ENCODE peak calls at places on chromosome 3, in five cellular contexts. One of them, this sample, is unnamed.

GRCh38 chr3:98188553-98188952 is 22.1 kb downstream of the OR5H15 start:
- DNase-seq in GM12892: no peak
- DNase-seq in transverse colon: no peak
- DNase-seq in stomach: no peak
- DNase-seq in GM12878: peak
- DNase-seq in this sample: peak

GRCh38 chr3:71978150-71978721 is 193.3 kb upstream of the PROK2 start:
- DNase-seq in GM12892: peak
- DNase-seq in transverse colon: no peak
- DNase-seq in stomach: no peak
- DNase-seq in GM12878: peak
- DNase-seq in this sample: peak

GRCh38 chr3:157868168-157868567 is 238.1 kb downstream of the SHOX2 start:
- DNase-seq in GM12892: no peak
- DNase-seq in transverse colon: no peak
- DNase-seq in stomach: no peak
- DNase-seq in GM12878: no peak
- DNase-seq in this sample: no peak

GRCh38 chr3:194537732-194538247 is 51.0 kb upstream of the ATP13A3 start:
- DNase-seq in GM12892: no peak
- DNase-seq in transverse colon: peak
- DNase-seq in stomach: peak
- DNase-seq in GM12878: no peak
- DNase-seq in this sample: no peak

GRCh38 chr3:50738252-50738598 is 63.5 kb downstream of the DOCK3 start:
- DNase-seq in GM12892: no peak
- DNase-seq in transverse colon: no peak
- DNase-seq in stomach: no peak
- DNase-seq in GM12878: no peak
- DNase-seq in this sample: no peak

GRCh38 chr3:58621086-58621830 is 44.1 kb upstream of the FAM107A start:
- DNase-seq in GM12892: no peak
- DNase-seq in transverse colon: no peak
- DNase-seq in stomach: no peak
- DNase-seq in GM12878: no peak
- DNase-seq in this sample: no peak

GRCh38 chr3:162489853-162490252 is 993.2 kb downstream of the OTOL1 start:
- DNase-seq in GM12892: no peak
- DNase-seq in transverse colon: no peak
- DNase-seq in stomach: no peak
- DNase-seq in GM12878: no peak
- DNase-seq in this sample: no peak

GRCh38 chr3:140164922-140165590 is 230.1 kb downstream of the CLSTN2 start:
- DNase-seq in GM12892: no peak
- DNase-seq in transverse colon: no peak
- DNase-seq in stomach: no peak
- DNase-seq in GM12878: no peak
- DNase-seq in this sample: no peak

GRCh38 chr3:58183891-58184290 is 26.9 kb downstream of the DNASE1L3 start:
- DNase-seq in GM12892: no peak
- DNase-seq in transverse colon: no peak
- DNase-seq in stomach: no peak
- DNase-seq in GM12878: no peak
- DNase-seq in this sample: no peak

GRCh38 chr3:53261712-53262111 is 5.9 kb upstream of the TKT start:
- DNase-seq in GM12892: no peak
- DNase-seq in transverse colon: no peak
- DNase-seq in stomach: no peak
- DNase-seq in GM12878: no peak
- DNase-seq in this sample: no peak

GRCh38 chr3:105956311-105956710 is 87.5 kb upstream of the CBLB start:
- DNase-seq in GM12892: no peak
- DNase-seq in transverse colon: no peak
- DNase-seq in stomach: no peak
- DNase-seq in GM12878: no peak
- DNase-seq in this sample: no peak

GRCh38 chr3:103690536-103690935 is 1255.7 kb downstream of the ZPLD1 start:
- DNase-seq in GM12892: no peak
- DNase-seq in transverse colon: no peak
- DNase-seq in stomach: no peak
- DNase-seq in GM12878: no peak
- DNase-seq in this sample: no peak
- TF ChIP-seq POLR2AphosphoS5 in GM12892: no peak
- TF ChIP-seq POLR2AphosphoS5 in transverse colon: no peak
- TF ChIP-seq POLR2AphosphoS5 in stomach: no peak
- TF ChIP-seq POLR2AphosphoS5 in GM12878: no peak
- TF ChIP-seq POLR2AphosphoS5 in this sample: no peak

GRCh38 chr3:9249273-9250192 is at the start of gene SRGAP3:
- DNase-seq in GM12892: peak
- DNase-seq in transverse colon: peak
- DNase-seq in stomach: peak
- DNase-seq in GM12878: peak
- DNase-seq in this sample: peak
- TF ChIP-seq POLR2A in GM12892: peak
- TF ChIP-seq POLR2A in transverse colon: no peak
- TF ChIP-seq POLR2A in stomach: no peak
- TF ChIP-seq POLR2A in GM12878: peak
- TF ChIP-seq POLR2A in this sample: no peak

GRCh38 chr3:52216585-52217408 is 8.6 kb downstream of the TLR9 start:
- DNase-seq in GM12892: no peak
- DNase-seq in transverse colon: peak
- DNase-seq in stomach: peak
- DNase-seq in GM12878: no peak
- DNase-seq in this sample: no peak
- TF ChIP-seq POLR2AphosphoS5 in GM12892: no peak
- TF ChIP-seq POLR2AphosphoS5 in transverse colon: peak
- TF ChIP-seq POLR2AphosphoS5 in stomach: peak
- TF ChIP-seq POLR2AphosphoS5 in GM12878: no peak
- TF ChIP-seq POLR2AphosphoS5 in this sample: no peak

GRCh38 chr3:112413722-112414121 is 80.8 kb downstream of the CD200 start:
- DNase-seq in GM12892: no peak
- DNase-seq in transverse colon: no peak
- DNase-seq in stomach: no peak
- DNase-seq in GM12878: no peak
- DNase-seq in this sample: no peak

GRCh38 chr3:112413074-112413473 is 80.1 kb downstream of the CD200 start:
- DNase-seq in GM12892: no peak
- DNase-seq in transverse colon: no peak
- DNase-seq in stomach: no peak
- DNase-seq in GM12878: no peak
- DNase-seq in this sample: no peak

GRCh38 chr3:112415390-112415789 is 82.4 kb downstream of the CD200 start:
- DNase-seq in GM12892: no peak
- DNase-seq in transverse colon: no peak
- DNase-seq in stomach: no peak
- DNase-seq in GM12878: no peak
- DNase-seq in this sample: no peak

GRCh38 chr3:112417696-112418318 is 81.5 kb downstream of the BTLA start:
- DNase-seq in GM12892: no peak
- DNase-seq in transverse colon: no peak
- DNase-seq in stomach: no peak
- DNase-seq in GM12878: no peak
- DNase-seq in this sample: no peak

DNA sequence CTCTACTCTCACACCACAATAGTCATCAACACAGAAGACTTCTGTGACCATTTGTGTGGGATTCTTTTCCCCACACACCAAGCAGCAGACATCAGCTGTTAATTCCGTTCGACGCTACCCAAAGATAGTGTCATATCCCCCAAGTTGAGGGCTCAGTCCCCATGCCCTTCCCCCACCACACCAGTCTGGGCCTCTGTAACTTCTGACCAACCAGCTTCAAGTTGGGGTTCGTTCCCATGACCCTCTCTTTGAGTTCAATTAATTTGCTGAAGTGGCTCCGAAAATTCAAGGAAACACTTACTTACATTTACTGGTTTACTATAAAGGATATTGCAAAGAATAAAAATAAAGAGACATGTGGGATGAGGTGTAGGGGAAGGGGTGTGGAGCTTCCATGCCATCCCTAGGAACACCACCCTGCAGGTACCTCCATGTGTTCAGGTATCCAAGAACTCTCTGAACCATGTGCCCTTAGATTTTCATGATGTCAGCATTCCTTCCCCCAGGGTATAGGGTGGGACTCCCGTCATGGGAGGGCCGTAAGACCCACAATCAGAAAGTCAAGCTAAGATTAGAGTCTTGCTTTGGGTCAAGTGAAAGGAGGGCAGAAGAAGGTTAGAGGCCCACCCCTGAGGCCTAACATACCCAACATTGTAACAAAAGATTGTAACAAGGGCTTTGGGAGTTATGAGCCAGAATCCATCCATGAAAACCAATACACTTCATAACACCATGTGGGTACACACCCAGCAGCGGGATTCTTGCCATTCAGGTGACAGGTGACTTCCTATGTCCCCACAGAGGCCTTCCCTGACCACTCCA is 82.7 kb downstream of the BTLA start:
- DNase-seq in GM12892: no peak
- DNase-seq in transverse colon: no peak
- DNase-seq in stomach: no peak
- DNase-seq in GM12878: no peak
- DNase-seq in this sample: no peak
- TF ChIP-seq POLR2A in GM12892: no peak
- TF ChIP-seq POLR2A in transverse colon: no peak
- TF ChIP-seq POLR2A in stomach: no peak
- TF ChIP-seq POLR2A in GM12878: no peak
- TF ChIP-seq POLR2A in this sample: no peak

GRCh38 chr3:114121996-114122709 is 56.7 kb downstream of the DRD3 start:
- DNase-seq in GM12892: no peak
- DNase-seq in transverse colon: no peak
- DNase-seq in stomach: no peak
- DNase-seq in GM12878: no peak
- DNase-seq in this sample: no peak
- TF ChIP-seq POLR2AphosphoS5 in GM12892: no peak
- TF ChIP-seq POLR2AphosphoS5 in transverse colon: no peak
- TF ChIP-seq POLR2AphosphoS5 in stomach: no peak
- TF ChIP-seq POLR2AphosphoS5 in GM12878: no peak
- TF ChIP-seq POLR2AphosphoS5 in this sample: no peak

GRCh38 chr3:69867941-69868505 is 128.8 kb downstream of the MITF start:
- DNase-seq in GM12892: no peak
- DNase-seq in transverse colon: no peak
- DNase-seq in stomach: no peak
- DNase-seq in GM12878: no peak
- DNase-seq in this sample: no peak

GRCh38 chr3:69866988-69867720 is 127.9 kb downstream of the MITF start:
- DNase-seq in GM12892: no peak
- DNase-seq in transverse colon: no peak
- DNase-seq in stomach: no peak
- DNase-seq in GM12878: no peak
- DNase-seq in this sample: no peak

GRCh38 chr3:69864751-69865150 is 125.5 kb downstream of the MITF start:
- DNase-seq in GM12892: no peak
- DNase-seq in transverse colon: no peak
- DNase-seq in stomach: no peak
- DNase-seq in GM12878: no peak
- DNase-seq in this sample: no peak

GRCh38 chr3:69864141-69864540 is 124.9 kb downstream of the MITF start:
- DNase-seq in GM12892: no peak
- DNase-seq in transverse colon: no peak
- DNase-seq in stomach: no peak
- DNase-seq in GM12878: no peak
- DNase-seq in this sample: no peak

GRCh38 chr3:69865920-69866679 is 126.8 kb downstream of the MITF start:
- DNase-seq in GM12892: no peak
- DNase-seq in transverse colon: peak
- DNase-seq in stomach: peak
- DNase-seq in GM12878: no peak
- DNase-seq in this sample: no peak
- TF ChIP-seq POLR2A in GM12892: no peak
- TF ChIP-seq POLR2A in transverse colon: no peak
- TF ChIP-seq POLR2A in stomach: no peak
- TF ChIP-seq POLR2A in GM12878: no peak
- TF ChIP-seq POLR2A in this sample: no peak

This sample was measured in GM12891.